ENCODE peak calls at places on chromosomes 4 and X, in nine cellular contexts. U is Calu3; W is AG10803; Y is spleen; A is B cell; K is fibroblast of lung; D is upper lobe of right lung; I is hepatocyte; G is CD8-positive, alpha-beta T cell. Q is an unnamed sample.

GRCh38 chr4:150358691-150359090 is 223.3 kb upstream of the MAB21L2 start:
- DNase-seq in U (no peak), W (no peak), Y (no peak), A (no peak), K (no peak), D (no peak), I (no peak), G (no peak), Q (no peak)

GRCh38 chr4:30962949-30963348 is 242.8 kb downstream of the PCDH7 start:
- DNase-seq in U (peak; percentile 14), W (no peak), Y (no peak), A (no peak), K (peak; percentile 63), D (no peak), I (peak; percentile 22), G (no peak), Q (no peak)

GRCh38 chrX:1453951-1454785 is 1.5 kb upstream of the ASMTL start:
- DNase-seq in U (peak; percentile 86), W (peak; percentile 66), Y (peak; percentile 97), A (peak; percentile 85), K (peak; percentile 75), D (peak; percentile 94), I (peak; percentile 90), G (peak; percentile 96), Q (peak; percentile 96)

GRCh38 chr4:184756399-184756798 is 22.5 kb upstream of the CENPU start:
- DNase-seq in U (no peak), W (peak; percentile 68), Y (no peak), A (no peak), K (peak; percentile 57), D (no peak), I (peak; percentile 49), G (no peak), Q (no peak)

GRCh38 chr4:74408639-74409038 is 36.3 kb upstream of the AREG start:
- DNase-seq in U (no peak), W (no peak), Y (no peak), A (no peak), K (no peak), D (no peak), I (no peak), G (no peak), Q (no peak)

GRCh38 chr4:108072300-108072699 is 82.6 kb downstream of the HADH start:
- DNase-seq in U (peak; percentile 3), W (no peak), Y (no peak), A (no peak), K (no peak), D (no peak), I (peak; percentile 35), G (peak; percentile 76), Q (peak; percentile 74)

GRCh38 chrX:119468930-119469635 is 839 bp downstream of the SLC25A5 start:
- DNase-seq in U (peak; percentile 93), W (peak; percentile 72), Y (peak; percentile 97), A (peak; percentile 89), K (peak; percentile 71), D (peak; percentile 95), I (peak; percentile 93), G (peak; percentile 87), Q (peak; percentile 82)

GRCh38 chr4:151807220-151807619 is 46.4 kb upstream of the GATB start:
- DNase-seq in U (no peak), W (peak; percentile 13), Y (no peak), A (no peak), K (peak; percentile 4), D (no peak), I (no peak), G (no peak), Q (no peak)

GRCh38 chr4:40059362-40059761 is 2.7 kb downstream of the N4BP2 start:
- DNase-seq in U (no peak), W (no peak), Y (no peak), A (no peak), K (no peak), D (no peak), I (no peak), G (no peak), Q (no peak)

GRCh38 chrX:9701790-9702189 is 63.9 kb downstream of the GPR143 start:
- DNase-seq in U (no peak), W (no peak), Y (no peak), A (no peak), K (no peak), D (no peak), I (no peak), G (no peak), Q (no peak)

GRCh38 chr4:16775411-16776154 is 122.9 kb downstream of the LDB2 start:
- DNase-seq in U (no peak), W (no peak), Y (no peak), A (no peak), K (no peak), D (no peak), I (no peak), G (no peak), Q (no peak)

GRCh38 chrX:102746134-102746584 is 25.6 kb downstream of the GPRASP3 start:
- DNase-seq in U (peak; percentile 33), W (peak; percentile 16), Y (peak; percentile 84), A (no peak), K (peak; percentile 10), D (peak; percentile 66), I (peak; percentile 50), G (peak; percentile 21), Q (no peak)

GRCh38 chr4:167475951-167476350 is 241.7 kb upstream of the SPOCK3 start:
- DNase-seq in U (no peak), W (no peak), Y (no peak), A (no peak), K (no peak), D (no peak), I (no peak), G (no peak), Q (no peak)

GRCh38 chrX:35722128-35722527 is 76.0 kb upstream of the MAGEB16 start:
- DNase-seq in U (no peak), W (no peak), Y (no peak), A (no peak), K (no peak), D (no peak), I (no peak), G (no peak), Q (no peak)

GRCh38 chrX:35728481-35728880 is 69.7 kb upstream of the MAGEB16 start:
- DNase-seq in U (no peak), W (no peak), Y (no peak), A (no peak), K (no peak), D (no peak), I (no peak), G (no peak), Q (no peak)

DNA sequence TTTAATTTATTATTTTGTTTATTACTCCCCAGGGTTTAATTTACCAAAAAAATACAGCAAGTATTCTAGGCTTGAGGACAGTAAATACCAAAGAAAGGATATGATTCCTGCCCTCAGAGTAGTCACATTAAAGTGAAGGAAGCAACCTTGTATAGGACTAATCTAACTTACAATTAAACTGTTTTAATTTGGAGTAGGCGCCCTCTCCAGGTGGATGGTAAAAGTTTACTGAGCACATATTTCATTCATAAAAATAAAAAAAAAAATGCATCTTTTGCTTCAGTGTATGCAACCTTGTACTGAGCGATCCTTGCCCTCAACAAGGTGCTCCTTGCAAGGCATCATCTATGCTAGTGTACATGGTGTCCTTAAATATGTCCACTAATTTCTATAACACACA is 72.0 kb upstream of the MAGEB16 start:
- DNase-seq in U (peak; percentile 30), W (no peak), Y (no peak), A (no peak), K (peak; percentile 34), D (no peak), I (no peak), G (no peak), Q (no peak)
- TF ChIP-seq CTCF in U (peak; percentile 18), W (no peak), Y (no peak), A (no peak), K (no peak), D (peak; percentile 12), I (no peak), G (no peak), Q (no peak)

GRCh38 chr4:98929341-98930267 is 671 bp upstream of the EIF4E start:
- DNase-seq in U (peak; percentile 68), W (peak; percentile 90), Y (peak; percentile 90), A (peak; percentile 71), K (peak; percentile 93), D (peak; percentile 82), I (peak; percentile 73), G (peak; percentile 47), Q (peak; percentile 38)
- TF ChIP-seq CTCF in U (no peak), W (peak; percentile 6), Y (peak; percentile 26), A (no peak), K (peak; percentile 1), D (no peak), I (no peak), G (no peak), Q (no peak)

DNA sequence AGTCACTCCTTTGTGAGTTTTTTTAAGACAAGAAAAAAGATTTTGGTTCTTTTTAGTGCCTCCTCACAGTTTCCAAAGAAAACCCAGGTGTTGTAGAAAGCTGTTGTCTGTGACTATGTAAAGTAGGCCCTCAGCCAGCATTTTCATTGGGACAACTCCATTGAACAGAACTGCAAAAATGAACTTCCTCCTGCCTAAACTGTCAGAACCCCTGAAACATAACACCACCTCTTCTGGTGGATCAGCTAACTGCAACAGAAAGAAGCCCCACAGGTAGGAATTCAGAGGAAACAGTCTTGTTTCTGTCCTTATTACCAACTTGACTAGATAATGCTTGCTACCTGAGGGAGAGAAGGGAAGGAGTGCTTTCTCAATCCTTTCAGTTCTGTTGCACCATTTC is 3.4 kb upstream of the ATP11C start:
- DNase-seq in U (no peak), W (no peak), Y (no peak), A (no peak), K (no peak), D (no peak), I (no peak), G (no peak), Q (no peak)
- TF ChIP-seq CTCF in U (no peak), W (no peak), Y (no peak), A (no peak), K (no peak), D (no peak), I (no peak), G (no peak), Q (no peak)

DNA sequence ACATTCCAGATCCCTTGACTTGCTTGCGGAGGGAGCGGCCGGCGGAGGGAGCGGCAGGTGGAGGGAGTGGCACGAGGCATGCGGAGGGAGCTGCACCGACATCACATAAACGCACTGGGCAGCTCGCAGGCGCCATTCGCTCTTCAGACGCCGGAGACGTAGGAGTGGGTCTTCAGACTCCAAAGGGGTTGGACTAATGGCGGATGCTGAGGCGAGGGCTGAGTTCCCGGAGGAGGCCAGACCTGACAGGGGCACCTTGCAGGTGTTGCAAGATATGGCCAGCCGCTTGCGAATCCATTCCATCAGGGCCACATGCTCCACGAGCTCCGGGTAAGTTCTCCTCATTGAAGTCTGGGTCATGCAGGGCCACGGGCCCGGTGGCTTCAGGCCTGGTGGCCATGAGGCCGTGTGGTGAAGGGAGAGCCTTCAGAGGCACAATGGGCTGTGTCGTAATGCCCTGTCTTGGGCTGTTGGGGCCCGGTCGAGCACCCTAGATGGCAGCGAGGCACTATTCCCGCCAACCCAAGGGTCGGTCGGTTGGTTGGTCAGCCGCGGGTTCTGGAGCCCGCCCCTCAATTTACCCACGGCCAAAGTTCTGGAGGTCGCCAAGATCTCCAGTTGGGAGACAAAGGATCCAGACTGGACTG is at the start of gene TKTL1:
- DNase-seq in U (no peak), W (no peak), Y (peak; percentile 62), A (no peak), K (no peak), D (no peak), I (no peak), G (no peak), Q (no peak)
- TF ChIP-seq CTCF in U (no peak), W (no peak), Y (no peak), A (no peak), K (no peak), D (no peak), I (no peak), G (no peak), Q (no peak)